ENCODE peak calls at places on chromosome 10, in four cellular contexts. B is K562, A is GM12878, F is HepG2. O is an unnamed sample.

GRCh38 chr10:132921818-132922807 is 20.3 kb downstream of the CFAP46 start:
- DNase-seq in B (no peak), F (no peak), A (no peak), O (no peak)

GRCh38 chr10:20299037-20299557 is 482.9 kb downstream of the PLXDC2 start:
- DNase-seq in B (no peak), A (no peak), F (no peak), O (no peak)

GRCh38 chr10:119377905-119378736 is 164.4 kb downstream of the RGS10 start:
- DNase-seq in F (no peak), A (no peak), B (no peak), O (no peak)

GRCh38 chr10:28930520-28931495 is 253.5 kb downstream of the BAMBI start:
- DNase-seq in F (no peak), B (no peak), A (no peak), O (no peak)

GRCh38 chr10:24374134-24374915 is 165.4 kb downstream of the KIAA1217 start:
- DNase-seq in B (no peak), A (no peak), F (no peak), O (no peak)

GRCh38 chr10:75358835-75359421 is 42.6 kb downstream of the ZNF503 start:
- DNase-seq in A (no peak), B (no peak), F (no peak), O (peak; percentile 50)

GRCh38 chr10:121771957-121772356 is 155.9 kb downstream of the ATE1 start:
- DNase-seq in B (no peak), A (no peak), F (no peak), O (no peak)

GRCh38 chr10:279232-279631 is 144.0 kb downstream of the ZMYND11 start:
- DNase-seq in B (no peak), A (no peak), F (no peak), O (no peak)

GRCh38 chr10:70528726-70529362 is 50.3 kb downstream of the PALD1 start:
- DNase-seq in B (peak; percentile 81), F (peak; percentile 34), A (no peak), O (peak; percentile 64)

GRCh38 chr10:6171891-6172354 is 30.8 kb upstream of the PFKFB3 start:
- DNase-seq in A (peak; percentile 24), B (no peak), F (no peak), O (no peak)

GRCh38 chr10:6201511-6201975 is 1.2 kb upstream of the PFKFB3 start:
- DNase-seq in A (peak; percentile 63), B (peak; percentile 29), F (peak; percentile 39), O (peak; percentile 69)

GRCh38 chr10:91592282-91593020 is 40.4 kb downstream of the PPP1R3C start:
- DNase-seq in F (no peak), A (no peak), B (no peak), O (no peak)

GRCh38 chr10:109374215-109374614 is 549.1 kb downstream of the XPNPEP1 start:
- DNase-seq in B (no peak), A (no peak), F (no peak), O (no peak)

GRCh38 chr10:114628106-114628505 is 30.0 kb downstream of the ABLIM1 start:
- DNase-seq in B (no peak), F (no peak), A (no peak), O (no peak)

GRCh38 chr10:102951316-102951715 is 33.2 kb downstream of the CNNM2 start:
- DNase-seq in F (no peak), A (no peak), B (no peak), O (no peak)

GRCh38 chr10:636769-637168 is 52.7 kb downstream of the DIP2C start:
- DNase-seq in A (no peak), F (no peak), B (no peak), O (no peak)

GRCh38 chr10:127982601-127983000 is 75.7 kb downstream of the PTPRE start:
- DNase-seq in A (no peak), F (no peak), B (no peak), O (no peak)

GRCh38 chr10:78706256-78706655 is 362.5 kb upstream of the ZMIZ1 start:
- DNase-seq in F (no peak), A (no peak), B (no peak), O (no peak)

GRCh38 chr10:119616879-119617580 is 20.3 kb upstream of the TIAL1 start:
- DNase-seq in F (peak; percentile 50), B (peak; percentile 53), A (no peak), O (no peak)

GRCh38 chr10:95864906-95865813 is 42.6 kb upstream of the CC2D2B start:
- DNase-seq in B (peak; percentile 34), F (peak; percentile 76), A (peak; percentile 42), O (peak; percentile 71)

GRCh38 chr10:93097386-93097785 is 23.7 kb downstream of the CYP26A1 start:
- DNase-seq in A (no peak), B (peak; percentile 39), F (no peak), O (no peak)

GRCh38 chr10:734481-734880 is 45.0 kb upstream of the DIP2C start:
- DNase-seq in F (no peak), A (no peak), B (no peak), O (no peak)

GRCh38 chr10:28480566-28480965 is 52.4 kb upstream of the WAC start:
- DNase-seq in F (no peak), A (no peak), B (no peak), O (no peak)

GRCh38 chr10:53005612-53006325 is 233.2 kb upstream of the MBL2 start:
- DNase-seq in A (no peak), F (no peak), B (no peak), O (no peak)

GRCh38 chr10:53013201-53013808 is 240.7 kb upstream of the MBL2 start:
- DNase-seq in F (no peak), B (no peak), A (no peak), O (no peak)

GRCh38 chr10:53006663-53007610 is 234.4 kb upstream of the MBL2 start:
- DNase-seq in F (peak; percentile 90), A (no peak), B (no peak), O (no peak)

DNA sequence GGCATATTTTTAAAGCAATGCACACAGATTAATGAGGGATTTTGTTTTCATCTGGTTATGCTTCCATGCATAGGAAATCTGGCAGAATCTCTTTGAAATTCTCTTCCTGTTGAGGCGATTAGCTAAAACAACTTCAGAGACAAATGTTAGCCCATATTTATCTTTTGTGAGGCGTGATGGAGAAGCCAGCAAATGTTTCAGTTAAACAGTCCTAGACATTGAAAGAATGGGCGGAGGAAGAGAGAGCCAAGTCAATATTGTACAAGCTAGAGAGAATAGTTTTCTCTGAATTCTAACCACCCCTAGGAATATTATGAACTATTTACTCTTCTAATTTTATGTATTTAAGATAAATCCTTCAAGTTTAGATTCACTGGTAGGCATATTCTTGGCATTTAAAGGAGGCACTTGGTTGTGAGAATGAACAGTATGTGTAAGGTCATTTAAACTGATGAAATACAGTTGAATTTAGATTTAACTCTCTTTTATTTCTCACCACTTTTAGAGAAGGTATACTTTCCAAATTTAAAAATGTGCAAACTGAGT is 237.9 kb upstream of the MBL2 start:
- DNase-seq in B (no peak), A (no peak), F (peak; percentile 56), O (no peak)
- TF ChIP-seq SP1 in B (no peak), A (no peak), F (no peak), O (no peak)

GRCh38 chr10:69502589-69502988 is 51.3 kb downstream of the TSPAN15 start:
- DNase-seq in B (no peak), F (no peak), A (no peak), O (no peak)
- TF ChIP-seq FOXK2 in B (no peak), F (no peak), A (no peak), O (no peak)

DNA sequence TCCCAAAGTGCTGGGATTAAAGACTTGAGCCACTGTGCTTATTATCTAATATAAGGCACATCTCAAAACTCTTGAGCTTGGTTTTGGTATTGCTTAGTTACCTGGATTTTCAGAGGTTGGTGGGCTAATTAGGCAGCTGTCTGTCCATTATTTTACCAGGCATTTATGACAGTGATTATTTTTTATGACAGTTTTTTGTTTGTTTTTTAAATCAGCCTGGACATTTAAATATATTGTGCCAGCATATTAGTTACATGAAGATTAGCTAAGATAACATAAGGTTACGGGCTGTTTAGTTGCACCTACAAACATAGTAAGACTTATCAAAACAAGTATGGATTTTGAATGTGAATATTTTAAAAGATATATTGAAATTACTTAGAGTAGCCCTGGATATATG is 2.6 kb upstream of the ZRANB1 start:
- DNase-seq in F (no peak), A (no peak), B (no peak), O (no peak)
- TF ChIP-seq TARDBP in F (no peak), A (no peak), B (no peak), O (no peak)

GRCh38 chr10:11441151-11441535 is 170.3 kb downstream of the USP6NL start:
- DNase-seq in B (no peak), F (no peak), A (no peak), O (no peak)

GRCh38 chr10:11437391-11438241 is 173.8 kb downstream of the USP6NL start:
- DNase-seq in A (no peak), F (no peak), B (no peak), O (no peak)

GRCh38 chr10:11439523-11440053 is 171.9 kb downstream of the USP6NL start:
- DNase-seq in F (no peak), B (no peak), A (no peak), O (no peak)

GRCh38 chr10:11442001-11442773 is 169.3 kb downstream of the USP6NL start:
- DNase-seq in B (no peak), A (no peak), F (no peak), O (no peak)

DNA sequence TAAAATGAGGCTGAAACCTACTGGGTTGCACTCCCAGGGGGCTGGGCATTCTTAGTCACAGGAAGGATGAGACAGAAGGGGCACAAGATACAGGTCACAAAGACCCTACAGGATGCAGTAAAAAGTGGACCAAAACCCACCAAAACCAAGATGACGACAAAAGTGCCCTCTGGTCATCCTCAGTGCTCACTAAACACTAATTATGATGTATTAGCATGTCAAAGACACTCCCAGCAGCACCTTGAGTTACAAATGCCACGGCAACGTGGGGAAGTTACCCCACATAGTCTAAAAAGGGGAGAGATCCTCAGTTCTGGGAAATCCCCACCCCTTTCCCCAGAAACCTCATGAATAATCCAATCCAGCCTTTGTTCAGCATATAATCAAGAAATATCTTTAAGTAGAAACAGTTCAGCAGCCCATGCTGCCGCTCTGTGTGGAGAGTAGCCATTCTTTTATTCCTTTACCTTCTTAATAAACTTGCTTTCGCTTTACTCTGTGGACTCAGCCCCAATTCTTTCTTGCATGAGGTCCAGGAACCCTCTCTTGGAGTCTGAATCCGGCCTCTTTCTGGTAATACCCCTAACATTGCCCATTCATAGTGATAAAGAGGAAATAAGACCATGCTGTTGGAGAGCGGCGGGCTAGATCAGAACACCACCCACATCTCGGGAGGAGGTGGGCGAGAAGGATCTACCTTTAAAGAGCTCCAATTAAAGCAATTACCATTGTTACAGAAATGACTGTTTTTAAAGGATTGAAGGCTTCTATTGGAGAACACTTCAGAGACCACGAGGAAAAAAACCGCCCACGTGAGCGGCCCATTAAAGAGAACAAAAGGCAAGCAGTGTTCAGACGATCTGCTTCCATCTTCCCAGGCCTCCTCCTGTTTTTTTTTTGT is 170.9 kb downstream of the USP6NL start:
- DNase-seq in A (peak; percentile 53), B (no peak), F (no peak), O (no peak)
- TF ChIP-seq SP1 in A (no peak), B (no peak), F (no peak), O (no peak)

GRCh38 chr10:37839243-37839642 is 18.2 kb downstream of the ZNF248 start:
- DNase-seq in F (no peak), B (no peak), A (no peak), O (no peak)
- TF ChIP-seq FOXK2 in F (no peak), B (no peak), A (no peak), O (no peak)

GRCh38 chr10:72030762-72031543 is 57.4 kb downstream of the SPOCK2 start:
- DNase-seq in A (no peak), B (no peak), F (peak; percentile 97), O (no peak)
- TF ChIP-seq TARDBP in A (no peak), B (no peak), F (peak; percentile 96), O (no peak)